ENCODE peak calls at places on chromosomes 3 and 15, in four cellular contexts. P is activated T-helper 1 cell treated with anti-CD3 and anti-CD28 coated beads, Interleukin-12 subunit alpha, Interleukin-12 subunit beta, Interleukin-2, Interleukin-4 antibody, amounts not matched to agents 30 ng/mL and 10 ng/mL and 1 ng/mL, durations not matched to agents 14 hours and 24 hours and 36 hours; D is mesothelial cell of epicardium; F is HEK293T. O is an unnamed sample.

GRCh38 chr3:61899700-61900462 is 338.5 kb downstream of the PTPRG start:
- DNase-seq in D (no peak), P (no peak), F (no peak), O (no peak)

GRCh38 chr3:191236635-191237034 is 37.6 kb downstream of the OSTN start:
- DNase-seq in D (no peak), P (no peak), F (no peak), O (no peak)

GRCh38 chr15:50148362-50148963 is 29.4 kb upstream of the ATP8B4 start:
- DNase-seq in D (no peak), P (no peak), F (peak), O (no peak)

GRCh38 chr15:90262426-90262825 is 3.0 kb upstream of the NGRN start:
- DNase-seq in D (no peak), F (no peak), P (no peak), O (no peak)

GRCh38 chr3:187958432-187959003 is 195.4 kb upstream of the LPP start:
- DNase-seq in D (no peak), F (no peak), P (peak), O (peak)

GRCh38 chr15:70488002-70488605 is 275.3 kb downstream of the UACA start:
- DNase-seq in P (peak), D (peak), F (peak), O (peak)

GRCh38 chr15:52071570-52071969 is 41.0 kb downstream of the BCL2L10 start:
- DNase-seq in D (no peak), P (no peak), F (no peak), O (no peak)

GRCh38 chr3:175778994-175779393 is 919.9 kb downstream of the NAALADL2 start:
- DNase-seq in P (no peak), D (no peak), F (no peak), O (no peak)

GRCh38 chr15:66698971-66699370 is 3.1 kb upstream of the SMAD6 start:
- DNase-seq in P (no peak), D (no peak), F (no peak), O (no peak)

GRCh38 chr15:91376016-91376415 is 276.0 kb downstream of the SV2B start:
- DNase-seq in F (no peak), P (no peak), D (no peak), O (no peak)

GRCh38 chr3:156599475-156599874 is 44.6 kb upstream of the SSR3 start:
- DNase-seq in D (no peak), P (no peak), F (no peak), O (no peak)

GRCh38 chr3:14311722-14312121 is 90.7 kb upstream of the SLC6A6 start:
- DNase-seq in D (no peak), F (no peak), P (no peak), O (no peak)

O was measured in activated T-helper 2 cell treated with anti-CD3 and anti-CD28 coated beads, Interferon-gamma antibody, Interleukin-2, Interleukin-4, amounts not matched to agents 10 μg/mL and 5 μg/mL and 100 μg/mL, durations not matched to agents 14 hours and 24 hours and 36 hours.